ENCODE peak calls at places on chromosome 20, in four cellular contexts. One of them, this sample, is unnamed.

GRCh38 chr20:46757754-46758678 is 48.6 kb downstream of the SLC2A10 start:
- DNase-seq in BE2C: peak; percentile 43
- DNase-seq in natural killer cell: peak; percentile 27
- DNase-seq in HFF-Myc: peak; percentile 35
- DNase-seq in this sample: no peak

GRCh38 chr20:42701948-42702347 is 487.8 kb downstream of the PTPRT start:
- DNase-seq in BE2C: no peak
- DNase-seq in natural killer cell: no peak
- DNase-seq in HFF-Myc: no peak
- DNase-seq in this sample: no peak

GRCh38 chr20:57772349-57772964 is 62.6 kb upstream of the PMEPA1 start:
- DNase-seq in BE2C: no peak
- DNase-seq in natural killer cell: no peak
- DNase-seq in HFF-Myc: peak; percentile 78
- DNase-seq in this sample: peak; percentile 23

GRCh38 chr20:10961651-10962288 is 288.0 kb upstream of the JAG1 start:
- DNase-seq in BE2C: no peak
- DNase-seq in natural killer cell: no peak
- DNase-seq in HFF-Myc: no peak
- DNase-seq in this sample: no peak

GRCh38 chr20:48766205-48766604 is 61.6 kb downstream of the PREX1 start:
- DNase-seq in BE2C: no peak
- DNase-seq in natural killer cell: no peak
- DNase-seq in HFF-Myc: no peak
- DNase-seq in this sample: no peak

GRCh38 chr20:46970937-46971630 is 76.4 kb downstream of the EYA2 start:
- DNase-seq in BE2C: peak; percentile 35
- DNase-seq in natural killer cell: no peak
- DNase-seq in HFF-Myc: peak; percentile 37
- DNase-seq in this sample: peak; percentile 40

GRCh38 chr20:13276945-13277582 is 56.0 kb downstream of the ISM1 start:
- DNase-seq in BE2C: no peak
- DNase-seq in natural killer cell: no peak
- DNase-seq in HFF-Myc: no peak
- DNase-seq in this sample: no peak

GRCh38 chr20:24894967-24895366 is 54.1 kb upstream of the CST7 start:
- DNase-seq in BE2C: no peak
- DNase-seq in natural killer cell: no peak
- DNase-seq in HFF-Myc: no peak
- DNase-seq in this sample: no peak

GRCh38 chr20:36682311-36682710 is 36.3 kb upstream of the SLA2 start:
- DNase-seq in BE2C: no peak
- DNase-seq in natural killer cell: no peak
- DNase-seq in HFF-Myc: no peak
- DNase-seq in this sample: no peak

GRCh38 chr20:23774081-23774480 is 23.3 kb upstream of the CST1 start:
- DNase-seq in BE2C: no peak
- DNase-seq in natural killer cell: no peak
- DNase-seq in HFF-Myc: no peak
- DNase-seq in this sample: no peak

GRCh38 chr20:51008718-51009117 is 14.2 kb downstream of the KCNG1 start:
- DNase-seq in BE2C: no peak
- DNase-seq in natural killer cell: no peak
- DNase-seq in HFF-Myc: no peak
- DNase-seq in this sample: no peak

GRCh38 chr20:29743101-29743931 is 1514.1 kb upstream of the DEFB115 start:
- DNase-seq in BE2C: no peak
- DNase-seq in natural killer cell: no peak
- DNase-seq in HFF-Myc: no peak
- DNase-seq in this sample: no peak

GRCh38 chr20:4544765-4545164 is 176.9 kb upstream of the PRND start:
- DNase-seq in BE2C: no peak
- DNase-seq in natural killer cell: no peak
- DNase-seq in HFF-Myc: no peak
- DNase-seq in this sample: no peak

GRCh38 chr20:49505518-49505917 is 23.1 kb upstream of the KCNB1 start:
- DNase-seq in BE2C: peak; percentile 87
- DNase-seq in natural killer cell: no peak
- DNase-seq in HFF-Myc: no peak
- DNase-seq in this sample: no peak

GRCh38 chr20:61758556-61759200 is 307.0 kb downstream of the TAF4 start:
- DNase-seq in BE2C: no peak
- DNase-seq in natural killer cell: no peak
- DNase-seq in HFF-Myc: no peak
- DNase-seq in this sample: no peak

GRCh38 chr20:22686097-22686496 is 101.7 kb upstream of the FOXA2 start:
- DNase-seq in BE2C: peak; percentile 56
- DNase-seq in natural killer cell: no peak
- DNase-seq in HFF-Myc: no peak
- DNase-seq in this sample: peak; percentile 18

GRCh38 chr20:8385247-8385646 is 253.2 kb downstream of the PLCB1 start:
- DNase-seq in BE2C: peak; percentile 96
- DNase-seq in natural killer cell: no peak
- DNase-seq in HFF-Myc: no peak
- DNase-seq in this sample: no peak

GRCh38 chr20:32972181-32973076 is 31.8 kb downstream of the SUN5 start:
- DNase-seq in BE2C: no peak
- DNase-seq in natural killer cell: peak; percentile 56
- DNase-seq in HFF-Myc: no peak
- DNase-seq in this sample: no peak

GRCh38 chr20:25686081-25687077 is 10.3 kb downstream of the ZNF337 start:
- DNase-seq in BE2C: no peak
- DNase-seq in natural killer cell: no peak
- DNase-seq in HFF-Myc: no peak
- DNase-seq in this sample: no peak

GRCh38 chr20:2693996-2694471 is 1.5 kb downstream of the EBF4 start:
- DNase-seq in BE2C: no peak
- DNase-seq in natural killer cell: no peak
- DNase-seq in HFF-Myc: no peak
- DNase-seq in this sample: no peak

GRCh38 chr20:64116016-64116415 is 8.7 kb upstream of the NPBWR2 start:
- DNase-seq in BE2C: no peak
- DNase-seq in natural killer cell: no peak
- DNase-seq in HFF-Myc: no peak
- DNase-seq in this sample: no peak

GRCh38 chr20:9590189-9590588 is 75.8 kb downstream of the LAMP5 start:
- DNase-seq in BE2C: no peak
- DNase-seq in natural killer cell: no peak
- DNase-seq in HFF-Myc: peak; percentile 73
- DNase-seq in this sample: no peak

GRCh38 chr20:50504231-50504823 is 5.9 kb upstream of the PTPN1 start:
- DNase-seq in BE2C: no peak
- DNase-seq in natural killer cell: no peak
- DNase-seq in HFF-Myc: no peak
- DNase-seq in this sample: no peak

DNA sequence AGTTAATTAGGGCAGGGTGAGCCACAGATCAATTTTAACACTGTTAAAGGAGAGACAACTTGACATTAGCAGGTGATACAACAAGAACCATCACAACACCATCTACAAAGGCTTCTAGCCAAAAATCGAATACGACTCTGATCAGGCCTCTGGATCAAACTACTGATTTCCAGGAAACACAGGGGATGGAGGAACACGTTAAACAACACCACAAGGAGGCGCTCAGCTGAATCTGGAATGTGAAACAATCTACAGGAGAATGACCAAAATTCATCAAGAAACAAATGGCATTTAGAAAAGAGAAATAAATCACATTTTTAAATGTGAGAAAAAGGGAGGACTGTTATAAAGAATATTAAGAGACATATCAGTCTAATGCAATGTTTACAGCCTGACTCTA is 13.5 kb upstream of the MAFB start:
- DNase-seq in BE2C: no peak
- DNase-seq in natural killer cell: no peak
- DNase-seq in HFF-Myc: no peak
- DNase-seq in this sample: no peak
- TF ChIP-seq CTCF in BE2C: peak; percentile 44
- TF ChIP-seq CTCF in natural killer cell: no peak
- TF ChIP-seq CTCF in HFF-Myc: peak; percentile 29
- TF ChIP-seq CTCF in this sample: no peak

DNA sequence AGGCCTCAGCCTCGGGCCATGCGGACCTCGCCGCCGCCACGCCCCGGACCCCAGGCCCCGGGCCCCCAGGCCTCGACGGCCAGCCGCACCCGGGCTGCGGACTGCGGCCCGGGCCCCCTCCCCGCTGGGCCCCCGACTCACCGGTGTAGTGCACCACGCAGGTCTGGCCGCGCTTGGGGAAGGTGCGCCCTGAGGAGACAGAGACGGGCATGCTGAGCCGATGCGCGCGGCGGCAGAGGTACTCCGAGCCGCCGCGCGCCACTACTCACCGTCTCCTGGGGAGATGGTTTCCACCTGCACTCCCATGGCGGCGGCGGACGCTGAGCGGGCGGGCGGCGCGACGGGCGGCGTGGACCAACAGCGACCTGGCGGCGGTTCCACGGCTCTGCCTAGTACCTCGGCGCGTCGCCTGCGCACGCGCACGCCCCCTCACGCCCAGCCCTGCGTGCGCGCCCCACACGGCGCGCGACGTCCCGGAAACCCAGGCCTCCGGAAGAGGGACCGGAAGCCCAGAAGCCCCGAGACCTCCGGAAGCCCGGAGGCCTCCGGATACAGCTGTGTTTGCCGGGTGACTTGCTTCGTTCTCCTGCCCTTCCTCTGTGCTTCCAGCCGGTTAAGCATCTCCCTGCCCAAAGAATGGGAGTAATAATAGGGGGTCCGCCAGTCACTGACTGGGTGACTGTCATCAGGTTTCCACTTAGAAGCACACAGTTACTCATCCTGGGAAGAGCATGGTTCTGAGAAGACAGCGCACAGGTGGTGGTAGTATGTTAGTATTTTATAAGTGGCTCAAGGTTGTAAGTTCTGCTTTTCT is at the start of gene FKBP1A:
- DNase-seq in BE2C: peak; percentile 85
- DNase-seq in natural killer cell: peak; percentile 82
- DNase-seq in HFF-Myc: no peak
- DNase-seq in this sample: peak; percentile 65
- TF ChIP-seq CTCF in BE2C: no peak
- TF ChIP-seq CTCF in natural killer cell: peak; percentile 17
- TF ChIP-seq CTCF in HFF-Myc: no peak
- TF ChIP-seq CTCF in this sample: no peak

DNA sequence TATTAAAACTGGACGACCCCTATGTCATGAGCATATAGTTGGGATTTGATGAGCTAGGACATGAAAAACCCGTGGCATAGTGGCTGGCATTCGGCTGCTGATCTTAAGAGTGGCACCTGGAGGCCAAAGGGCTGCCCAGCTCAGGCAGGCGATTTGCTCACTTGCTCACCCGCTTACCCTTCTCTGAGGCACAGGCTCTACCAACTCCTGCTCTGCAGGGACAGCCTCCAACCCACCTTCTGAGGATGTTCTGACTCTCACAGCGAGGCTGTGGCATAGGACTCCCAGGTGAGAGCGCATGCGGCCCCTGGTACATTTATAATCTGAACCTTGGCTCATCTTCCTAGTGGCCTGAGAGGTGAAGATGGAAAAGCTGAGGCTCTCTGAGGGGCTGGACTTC is 995 bp downstream of the RSPO4 start:
- DNase-seq in BE2C: no peak
- DNase-seq in natural killer cell: no peak
- DNase-seq in HFF-Myc: no peak
- DNase-seq in this sample: no peak
- TF ChIP-seq CTCF in BE2C: no peak
- TF ChIP-seq CTCF in natural killer cell: no peak
- TF ChIP-seq CTCF in HFF-Myc: no peak
- TF ChIP-seq CTCF in this sample: no peak

GRCh38 chr20:20435453-20435852 is 67.5 kb downstream of the INSM1 start:
- DNase-seq in BE2C: no peak
- DNase-seq in natural killer cell: no peak
- DNase-seq in HFF-Myc: no peak
- DNase-seq in this sample: no peak
- TF ChIP-seq CTCF in BE2C: peak; percentile 48
- TF ChIP-seq CTCF in natural killer cell: no peak
- TF ChIP-seq CTCF in HFF-Myc: no peak
- TF ChIP-seq CTCF in this sample: no peak

DNA sequence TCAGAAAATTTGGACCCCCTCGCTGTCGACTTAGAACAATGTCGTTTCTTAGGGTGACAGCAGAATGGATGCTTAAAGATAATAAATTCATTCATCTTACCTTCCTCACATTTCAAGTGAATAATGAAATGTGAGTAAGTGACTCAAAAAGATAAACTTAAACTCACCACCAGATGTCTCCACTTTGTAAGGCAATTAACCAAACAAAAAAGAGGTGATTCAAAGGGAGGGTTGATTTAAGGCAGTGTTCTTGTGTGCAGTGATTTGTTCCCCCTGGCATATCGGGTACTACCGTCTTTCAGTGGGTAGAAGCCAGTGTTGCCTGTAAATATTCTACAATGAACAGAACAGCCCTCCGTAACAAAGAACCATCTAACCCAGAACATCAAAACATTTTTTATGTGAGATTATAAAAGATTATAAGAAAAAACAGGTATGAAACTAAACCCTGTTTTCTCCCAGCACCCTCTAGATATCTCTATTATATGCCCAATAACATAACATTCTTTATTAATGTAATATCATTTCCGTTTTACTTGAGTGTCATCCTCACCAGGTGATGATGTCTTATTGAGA is 589.7 kb downstream of the CBLN4 start:
- DNase-seq in BE2C: no peak
- DNase-seq in natural killer cell: no peak
- DNase-seq in HFF-Myc: no peak
- DNase-seq in this sample: no peak
- TF ChIP-seq CTCF in BE2C: peak; percentile 58
- TF ChIP-seq CTCF in natural killer cell: no peak
- TF ChIP-seq CTCF in HFF-Myc: no peak
- TF ChIP-seq CTCF in this sample: no peak

GRCh38 chr20:16729565-16730460 is at the start of gene SNRPB2:
- DNase-seq in BE2C: peak; percentile 94
- DNase-seq in natural killer cell: peak; percentile 86
- DNase-seq in HFF-Myc: peak; percentile 87
- DNase-seq in this sample: peak; percentile 89
- TF ChIP-seq CTCF in BE2C: no peak
- TF ChIP-seq CTCF in natural killer cell: no peak
- TF ChIP-seq CTCF in HFF-Myc: no peak
- TF ChIP-seq CTCF in this sample: no peak

GRCh38 chr20:62980970-62981369 is 25.8 kb downstream of the BHLHE23 start:
- DNase-seq in BE2C: peak; percentile 58
- DNase-seq in natural killer cell: no peak
- DNase-seq in HFF-Myc: no peak
- DNase-seq in this sample: no peak
- TF ChIP-seq CTCF in BE2C: no peak
- TF ChIP-seq CTCF in natural killer cell: no peak
- TF ChIP-seq CTCF in HFF-Myc: no peak
- TF ChIP-seq CTCF in this sample: no peak